ENCODE peak calls at places on chromosomes 13 and 19, in five cellular contexts. X is upper lobe of left lung, L is PC-3, H is sigmoid colon, G is breast epithelium. I is an unnamed sample. For H3K36me3 and H3K4me1, the result is how much of the 10 kb centered on the place peaks cover.

GRCh38 chr13:64540468-64540867 is 2689.7 kb downstream of the PCDH9 start:
- DNase-seq in G (no peak), H (no peak), X (no peak), L (no peak), I (no peak)

GRCh38 chr19:47848871-47849473 is 10.1 kb upstream of the TPRX2 start:
- DNase-seq in G (no peak), H (no peak), L (no peak), X (no peak), I (no peak)

GRCh38 chr13:98429531-98429930 is 147.4 kb downstream of the STK24 start:
- DNase-seq in X (no peak), H (no peak), G (no peak), L (no peak), I (no peak)

GRCh38 chr19:19386373-19386869 is 19.1 kb upstream of the GATAD2A start:
- DNase-seq in H (no peak), G (no peak), X (no peak), L (no peak), I (no peak)

GRCh38 chr19:23046743-23047142 is 43.8 kb upstream of the ZNF728 start:
- DNase-seq in H (no peak), L (no peak), G (no peak), X (no peak), I (no peak)

GRCh38 chr19:46791944-46792343 is 3.5 kb upstream of the SLC1A5 start:
- DNase-seq in G (no peak), H (no peak), X (no peak), L (no peak), I (no peak)

GRCh38 chr19:15123031-15123890 is 16.1 kb downstream of the SYDE1 start:
- DNase-seq in X (no peak), H (peak), G (no peak), L (no peak), I (no peak)

GRCh38 chr13:26813626-26814348 is 53.2 kb upstream of the GPR12 start:
- DNase-seq in G (no peak), H (no peak), L (no peak), X (no peak), I (no peak)

GRCh38 chr19:18021121-18021755 is 13.3 kb downstream of the ARRDC2 start:
- DNase-seq in G (peak), H (peak), X (peak), L (peak), I (peak)

GRCh38 chr13:27928353-27928804 is 8.6 kb downstream of the PDX1 start:
- DNase-seq in L (no peak), X (peak), H (no peak), G (no peak), I (no peak)

GRCh38 chr19:30450101-30450500 is 77.9 kb downstream of the ZNF536 start:
- DNase-seq in G (no peak), L (no peak), X (no peak), H (peak), I (no peak)

GRCh38 chr19:44050740-44051653 is 839 bp upstream of the ZNF223 start:
- DNase-seq in L (no peak), X (no peak), H (no peak), G (no peak), I (no peak)

GRCh38 chr13:48500652-48501197 is 32.2 kb downstream of the RCBTB2 start:
- DNase-seq in H (no peak), X (no peak), G (no peak), L (peak), I (no peak)

GRCh38 chr19:2983351-2984195 is 6.2 kb downstream of the TLE6 start:
- DNase-seq in X (no peak), L (peak), H (peak), G (peak), I (peak)

GRCh38 chr19:10317045-10317856 is 1.4 kb upstream of the FDX2 start:
- DNase-seq in G (no peak), H (no peak), X (peak), L (no peak), I (no peak)

GRCh38 chr13:76383671-76384461 is 502.3 kb downstream of the KCTD12 start:
- DNase-seq in L (peak), G (peak), X (no peak), H (peak), I (no peak)

GRCh38 chr19:49243726-49244125 is 81.3 kb downstream of the SLC6A16 start:
- DNase-seq in H (no peak), L (no peak), X (no peak), G (no peak), I (no peak)
- H3K4me3 ChIP-seq in H (no peak), L (no peak), X (no peak), G (no peak), I (no peak)

DNA sequence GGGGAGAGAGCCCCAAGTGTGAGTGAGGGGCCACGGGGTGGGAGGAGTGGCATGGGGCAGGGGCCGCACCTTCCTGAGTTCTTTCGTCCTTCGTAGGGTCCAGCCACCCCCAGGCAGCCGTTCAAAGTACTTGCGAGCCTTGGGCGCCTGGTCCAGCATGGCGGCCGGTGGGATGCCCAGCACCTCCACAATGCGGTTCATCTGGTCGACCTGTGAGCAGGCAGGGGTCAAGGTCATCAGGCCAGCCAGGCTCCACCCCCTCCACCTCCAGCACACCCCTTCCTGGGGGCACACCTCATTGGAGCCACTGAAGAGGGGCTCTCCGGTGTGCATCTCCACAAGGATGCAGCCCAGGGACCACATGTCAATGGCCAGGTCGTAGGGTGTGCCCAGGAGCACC is 6.7 kb downstream of the DYRK1B start:
- DNase-seq in H (no peak), X (peak), L (no peak), G (no peak), I (no peak)
- H3K36me3 ChIP-seq in H (under half), X (half or more), L (under half), G (under half), I (under half)

GRCh38 chr19:33390908-33391630 is 17.6 kb downstream of the CEBPG start:
- DNase-seq in H (peak), G (no peak), L (no peak), X (peak), I (no peak)

GRCh38 chr19:33393286-33394005 is 19.9 kb downstream of the CEBPG start:
- DNase-seq in H (peak), L (no peak), X (peak), G (no peak), I (no peak)

GRCh38 chr19:33394006-33394722 is 20.7 kb downstream of the CEBPG start:
- DNase-seq in L (peak), X (peak), G (no peak), H (peak), I (peak)

GRCh38 chr19:33391631-33392249 is 18.2 kb downstream of the CEBPG start:
- DNase-seq in H (no peak), G (no peak), L (no peak), X (peak), I (no peak)

GRCh38 chr19:33392341-33393285 is 19.1 kb downstream of the CEBPG start:
- DNase-seq in X (peak), G (no peak), H (peak), L (no peak), I (no peak)
- H3K4me1 ChIP-seq in X (half or more), G (half or more), H (under half), L (under half), I (under half)

DNA sequence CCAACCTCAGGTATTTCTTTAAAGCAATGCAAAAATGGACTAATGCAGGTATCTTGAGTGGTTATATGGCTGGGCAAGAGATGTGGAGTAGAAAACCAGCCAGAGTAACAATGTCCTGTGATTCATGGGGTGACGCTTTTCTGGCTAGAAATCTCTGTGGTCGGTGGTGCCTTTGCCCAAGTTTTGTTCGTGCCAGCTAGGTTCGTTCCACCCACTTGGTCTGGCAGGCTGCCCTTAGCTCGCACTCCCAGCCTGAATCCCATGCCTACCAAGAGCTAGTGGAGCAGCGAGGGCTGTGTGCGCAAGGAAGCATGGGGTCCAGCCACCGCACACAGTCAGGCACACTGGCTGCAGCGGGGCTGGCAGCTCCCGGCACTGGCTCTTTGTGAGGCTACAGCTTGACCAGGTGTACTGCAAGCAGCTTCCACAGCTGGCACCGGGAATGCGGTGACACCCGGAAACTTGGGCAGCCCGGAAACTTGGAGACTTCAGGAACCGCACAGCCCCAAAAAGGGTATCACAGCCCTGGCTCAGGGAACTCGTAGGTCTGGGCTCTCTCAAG is 349.6 kb upstream of the PCDH20 start:
- DNase-seq in G (no peak), H (no peak), L (no peak), X (peak), I (no peak)
- H3K4me3 ChIP-seq in G (no peak), H (no peak), L (no peak), X (no peak), I (no peak)

GRCh38 chr19:40685563-40685962 is 4.9 kb downstream of the NUMBL start:
- DNase-seq in G (no peak), L (no peak), X (no peak), H (no peak), I (no peak)

GRCh38 chr19:40682431-40682964 is 8.0 kb downstream of the NUMBL start:
- DNase-seq in G (no peak), H (no peak), X (no peak), L (no peak), I (no peak)

GRCh38 chr19:40685016-40685526 is 5.4 kb downstream of the NUMBL start:
- DNase-seq in X (no peak), G (no peak), H (no peak), L (no peak), I (no peak)

GRCh38 chr19:40684280-40684679 is 6.2 kb downstream of the NUMBL start:
- DNase-seq in H (no peak), G (no peak), L (no peak), X (peak), I (no peak)

GRCh38 chr19:40683437-40683836 is 7.0 kb downstream of the NUMBL start:
- DNase-seq in H (no peak), L (no peak), X (no peak), G (no peak), I (no peak)
- H3K36me3 ChIP-seq in H (under half), L (under half), X (under half), G (under half), I (half or more)

DNA sequence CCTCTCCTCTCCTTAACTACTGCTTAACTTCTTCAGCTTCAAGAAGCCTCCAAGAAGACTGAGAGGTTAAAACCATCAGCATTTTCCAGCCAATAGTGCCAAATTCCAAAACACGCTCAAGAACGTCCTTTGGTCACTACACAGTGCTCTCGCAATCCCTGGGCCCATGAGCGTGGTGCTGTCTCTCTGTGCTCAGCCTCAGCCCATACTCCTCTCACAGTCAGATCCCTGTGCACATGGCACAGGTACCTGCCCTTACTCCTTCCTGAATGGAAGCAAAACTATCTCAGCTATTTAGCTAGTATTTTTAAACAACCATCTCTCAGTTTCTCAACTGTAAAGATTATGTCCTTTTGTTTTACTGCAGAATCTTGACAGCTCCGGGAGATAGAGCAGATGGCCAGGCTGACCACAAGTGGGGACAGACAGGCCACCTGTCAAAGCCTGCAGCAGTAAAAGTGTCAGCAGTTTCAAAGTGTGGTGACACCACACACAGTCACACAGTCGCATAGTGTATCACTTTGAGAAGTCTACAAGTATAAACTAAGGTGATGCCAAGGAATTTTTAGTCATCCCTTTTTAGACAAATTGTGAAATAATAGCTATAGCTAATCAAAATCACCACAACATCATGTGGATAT is 35.7 kb downstream of the DZIP1 start:
- DNase-seq in G (no peak), X (no peak), L (no peak), H (no peak), I (no peak)
- H3K4me1 ChIP-seq in G (under half), X (under half), L (under half), H (under half), I (under half)